ENCODE peak calls at places on chromosomes 7 and 10, in four cellular contexts. T is astrocyte of the cerebellum; O is stimulated activated CD8-positive, alpha-beta memory T cell treated with anti-CD3 and anti-CD28 coated beads, Interleukin-4, amount 100 ng/mL, for 1 hour; G is stimulated activated CD4-positive, alpha-beta T cell treated with anti-CD3 and anti-CD28 coated beads, Interleukin-15, amount 100 ng/mL, for 24 hours. C is an unnamed sample.

GRCh38 chr7:27174077-27175004 is at the start of gene HOXA10:
- DNase-seq in T (no peak), O (no peak), G (peak), C (no peak)

GRCh38 chr7:127900735-127901685 is 130.2 kb downstream of the LRRC4 start:
- DNase-seq in T (peak), O (no peak), G (no peak), C (no peak)

GRCh38 chr10:62454696-62455451 is 80.7 kb downstream of the ZNF365 start:
- DNase-seq in T (no peak), O (no peak), G (no peak), C (no peak)

GRCh38 chr10:124339951-124340760 is 78.6 kb downstream of the OAT start:
- DNase-seq in T (peak), O (no peak), G (no peak), C (no peak)

GRCh38 chr10:12503311-12503710 is 154.0 kb downstream of the CAMK1D start:
- DNase-seq in T (no peak), O (no peak), G (no peak), C (no peak)

GRCh38 chr10:76172020-76172419 is 740.6 kb downstream of the LRMDA start:
- DNase-seq in T (no peak), O (no peak), G (no peak), C (no peak)

GRCh38 chr7:128084896-128085608 is 53.8 kb upstream of the LRRC4 start:
- DNase-seq in T (no peak), O (no peak), G (no peak), C (no peak)

GRCh38 chr7:11607676-11608075 is 224.3 kb downstream of the THSD7A start:
- DNase-seq in T (no peak), O (no peak), G (no peak), C (no peak)

GRCh38 chr7:101470668-101471067 is 108.0 kb downstream of the COL26A1 start:
- DNase-seq in T (no peak), O (no peak), G (no peak), C (no peak)

GRCh38 chr10:17335065-17335464 is 107.0 kb downstream of the VIM start:
- DNase-seq in T (peak), O (no peak), G (no peak), C (no peak)

GRCh38 chr10:18607503-18607902 is 43.9 kb downstream of the NSUN6 start:
- DNase-seq in T (peak), O (no peak), G (peak), C (no peak)

GRCh38 chr10:112831826-112832225 is 118.2 kb upstream of the TCF7L2 start:
- DNase-seq in T (no peak), O (no peak), G (no peak), C (no peak)